ENCODE peak calls at places on chromosomes 16 and 17, in nine cellular contexts. I, X, R, D, C, Z, Q, N and A are unnamed samples.

GRCh38 chr16:84948855-84949610 is 62.3 kb downstream of the ZDHHC7 start:
- DNase-seq in I (no peak), X (no peak), R (no peak), D (no peak), C (no peak), Z (no peak), Q (no peak), N (no peak), A (no peak)

GRCh38 chr16:83953796-83954576 is 946 bp downstream of the OSGIN1 start:
- DNase-seq in I (peak), X (peak), R (peak), D (peak), C (no peak), Z (peak), Q (no peak), N (peak), A (no peak)

GRCh38 chr17:78374631-78375274 is 3.7 kb upstream of the PGS1 start:
- DNase-seq in I (peak), X (no peak), R (no peak), D (peak), C (no peak), Z (no peak), Q (peak), N (peak), A (no peak)

GRCh38 chr16:81035975-81036750 is 521 bp downstream of the ATMIN start:
- DNase-seq in I (peak), X (no peak), R (peak), D (peak), C (peak), Z (no peak), Q (no peak), N (peak), A (peak)

GRCh38 chr17:1123397-1124237 is 56.2 kb downstream of the ABR start:
- DNase-seq in I (peak), X (no peak), R (no peak), D (no peak), C (no peak), Z (no peak), Q (no peak), N (no peak), A (peak)

GRCh38 chr17:46950997-46951621 is 27.9 kb downstream of the RPRML start:
- DNase-seq in I (peak), X (no peak), R (no peak), D (no peak), C (no peak), Z (no peak), Q (no peak), N (no peak), A (no peak)

GRCh38 chr17:75237100-75238014 is 24.0 kb downstream of the GGA3 start:
- DNase-seq in I (no peak), X (no peak), R (no peak), D (no peak), C (no peak), Z (no peak), Q (no peak), N (no peak), A (no peak)

GRCh38 chr17:71071837-71072236 is 902.5 kb downstream of the KCNJ2 start:
- DNase-seq in I (no peak), X (no peak), R (peak), D (peak), C (no peak), Z (peak), Q (peak), N (peak), A (no peak)

GRCh38 chr17:83194761-83195329 is 115.4 kb downstream of the METRNL start:
- DNase-seq in I (no peak), X (peak), R (no peak), D (peak), C (peak), Z (no peak), Q (no peak), N (peak), A (peak)

GRCh38 chr16:31537362-31537921 is 9.7 kb downstream of the AHSP start:
- DNase-seq in I (peak), X (no peak), R (no peak), D (no peak), C (no peak), Z (no peak), Q (no peak), N (no peak), A (peak)

GRCh38 chr17:41449008-41449407 is 8.2 kb upstream of the KRT38 start:
- DNase-seq in I (no peak), X (no peak), R (no peak), D (no peak), C (no peak), Z (no peak), Q (no peak), N (no peak), A (no peak)

GRCh38 chr17:41452276-41452675 is 11.5 kb upstream of the KRT38 start:
- DNase-seq in I (no peak), X (no peak), R (no peak), D (no peak), C (no peak), Z (no peak), Q (no peak), N (no peak), A (no peak)

GRCh38 chr17:41451154-41451728 is 10.5 kb upstream of the KRT38 start:
- DNase-seq in I (no peak), X (no peak), R (no peak), D (peak), C (no peak), Z (no peak), Q (no peak), N (peak), A (no peak)

GRCh38 chr17:41446806-41447205 is 6.0 kb upstream of the KRT38 start:
- DNase-seq in I (no peak), X (no peak), R (no peak), D (peak), C (no peak), Z (no peak), Q (no peak), N (peak), A (no peak)

GRCh38 chr17:41448506-41448905 is 7.7 kb upstream of the KRT38 start:
- DNase-seq in I (no peak), X (no peak), R (no peak), D (no peak), C (no peak), Z (no peak), Q (no peak), N (no peak), A (no peak)
- TF ChIP-seq CTCF in I (no peak), X (no peak), R (no peak), D (no peak), C (no peak), Z (no peak), Q (no peak), N (no peak), A (no peak)

GRCh38 chr17:67362173-67362572 is 4.2 kb downstream of the PSMD12 start:
- DNase-seq in I (no peak), X (no peak), R (no peak), D (no peak), C (no peak), Z (no peak), Q (no peak), N (no peak), A (no peak)

GRCh38 chr17:67364847-67365761 is 1.3 kb downstream of the PSMD12 start:
- DNase-seq in I (no peak), X (no peak), R (no peak), D (no peak), C (no peak), Z (no peak), Q (no peak), N (no peak), A (no peak)

GRCh38 chr17:67358612-67359011 is 7.8 kb downstream of the PSMD12 start:
- DNase-seq in I (no peak), X (no peak), R (no peak), D (no peak), C (no peak), Z (no peak), Q (no peak), N (peak), A (no peak)

GRCh38 chr17:67360880-67361279 is 5.5 kb downstream of the PSMD12 start:
- DNase-seq in I (no peak), X (no peak), R (no peak), D (no peak), C (no peak), Z (no peak), Q (no peak), N (no peak), A (no peak)

GRCh38 chr17:67359960-67360817 is 6.2 kb downstream of the PSMD12 start:
- DNase-seq in I (peak), X (no peak), R (peak), D (peak), C (no peak), Z (no peak), Q (no peak), N (peak), A (no peak)
- TF ChIP-seq CTCF in I (peak), X (no peak), R (peak), D (peak), C (no peak), Z (peak), Q (peak), N (peak), A (no peak)

DNA sequence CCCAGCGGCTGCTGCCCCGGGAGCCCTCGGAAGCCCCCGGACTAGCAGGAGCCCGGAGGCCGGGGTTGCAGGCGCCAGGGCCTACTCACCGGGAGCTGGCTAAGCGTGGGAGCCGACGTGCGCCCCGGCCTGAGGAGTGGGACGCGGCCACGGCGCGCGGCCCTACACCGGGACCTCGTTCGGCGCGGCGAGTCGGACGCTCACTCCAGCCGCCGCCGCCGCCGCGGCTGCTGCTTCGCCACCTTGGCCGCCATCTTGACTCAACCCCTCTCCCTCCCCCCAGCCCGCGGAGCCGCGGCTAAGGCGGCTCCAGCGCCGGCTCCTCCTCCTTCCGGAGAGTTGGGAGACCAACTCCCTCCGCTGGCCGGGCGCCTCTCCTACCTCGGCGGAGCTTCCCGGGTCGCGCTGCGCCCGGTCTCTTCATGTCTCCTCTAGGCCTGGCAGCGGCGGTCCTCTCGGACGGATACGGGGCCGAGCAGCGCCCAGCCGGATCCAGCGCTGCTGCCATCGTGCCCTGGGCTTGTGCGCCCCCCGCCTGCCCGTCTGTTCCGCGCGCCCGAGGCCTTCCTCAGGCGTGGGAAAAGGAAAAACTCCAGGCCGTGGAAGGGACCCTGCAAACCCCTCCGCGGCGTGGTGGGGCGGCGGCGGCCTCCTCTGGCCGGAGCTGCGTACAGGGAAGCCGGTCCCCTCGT is at the start of gene NCOR1:
- DNase-seq in I (peak), X (peak), R (peak), D (peak), C (peak), Z (peak), Q (peak), N (peak), A (peak)
- TF ChIP-seq CTCF in I (peak), X (no peak), R (peak), D (peak), C (peak), Z (peak), Q (peak), N (peak), A (no peak)

GRCh38 chr16:74437-75318 is 2.2 kb upstream of the RHBDF1 start:
- DNase-seq in I (no peak), X (no peak), R (no peak), D (no peak), C (no peak), Z (no peak), Q (no peak), N (no peak), A (no peak)

GRCh38 chr16:76535-77272 is 1.3 kb upstream of the MPG start:
- DNase-seq in I (no peak), X (peak), R (no peak), D (peak), C (no peak), Z (no peak), Q (no peak), N (peak), A (no peak)

GRCh38 chr16:74025-74424 is 1.6 kb upstream of the RHBDF1 start:
- DNase-seq in I (no peak), X (no peak), R (no peak), D (no peak), C (no peak), Z (no peak), Q (no peak), N (no peak), A (no peak)

GRCh38 chr16:77273-77806 is 685 bp upstream of the MPG start:
- DNase-seq in I (peak), X (no peak), R (peak), D (peak), C (peak), Z (no peak), Q (no peak), N (peak), A (peak)

DNA sequence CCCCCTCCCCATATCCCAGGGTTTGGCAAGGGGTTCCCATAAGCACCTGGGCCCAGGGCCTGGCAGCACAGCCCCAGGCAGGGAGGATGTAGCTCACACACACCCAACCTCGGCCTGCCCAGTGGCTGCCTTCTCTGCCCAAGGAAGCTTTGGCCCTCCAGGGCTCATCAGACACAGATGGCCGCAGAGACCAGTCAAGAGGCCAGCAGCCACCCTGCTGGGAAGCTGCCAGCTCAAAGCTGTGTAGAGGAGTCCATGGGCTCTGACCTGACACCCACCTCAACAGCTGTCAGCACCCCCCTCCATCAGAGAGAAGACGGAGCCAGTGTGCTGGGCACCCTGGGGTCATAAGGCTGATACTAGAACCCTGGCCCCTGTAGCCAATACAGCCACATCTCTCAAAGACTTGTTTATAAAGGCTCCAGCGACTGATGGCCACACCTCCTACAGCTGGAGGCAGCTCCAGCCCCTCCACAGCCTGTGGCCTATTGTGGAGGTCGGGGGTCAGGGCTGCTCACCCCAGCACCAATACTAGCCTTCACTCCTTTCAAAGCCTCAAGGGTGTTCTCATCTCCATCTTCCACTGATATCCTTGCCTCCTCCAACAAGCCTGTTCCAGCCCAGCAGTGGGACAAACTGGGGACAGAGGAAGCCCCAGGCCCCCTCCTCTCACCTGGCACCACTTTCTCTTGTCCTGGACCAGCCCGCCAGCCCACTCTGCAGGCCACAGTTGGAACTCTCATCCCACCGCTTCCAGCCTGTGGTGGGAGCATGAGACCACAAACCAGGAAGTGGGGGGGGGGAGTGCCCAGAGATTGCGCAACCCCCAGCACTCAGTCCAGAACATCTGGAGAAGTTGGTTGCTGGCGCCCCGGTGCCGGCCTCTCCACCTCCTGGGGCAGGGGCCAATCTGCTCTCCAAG is 2.2 kb upstream of the MPG start:
- DNase-seq in I (peak), X (peak), R (no peak), D (peak), C (no peak), Z (no peak), Q (peak), N (peak), A (no peak)
- TF ChIP-seq CTCF in I (peak), X (no peak), R (no peak), D (peak), C (no peak), Z (peak), Q (peak), N (peak), A (no peak)

GRCh38 chr16:30482366-30482765 is 9.8 kb downstream of the ITGAL start:
- DNase-seq in I (no peak), X (no peak), R (no peak), D (no peak), C (no peak), Z (no peak), Q (no peak), N (no peak), A (no peak)
- TF ChIP-seq CTCF in I (peak), X (no peak), R (no peak), D (peak), C (no peak), Z (no peak), Q (peak), N (no peak), A (no peak)

GRCh38 chr16:88063201-88063773 is 112.1 kb downstream of the BANP start:
- DNase-seq in I (no peak), X (peak), R (no peak), D (peak), C (peak), Z (peak), Q (no peak), N (peak), A (no peak)
- TF ChIP-seq CTCF in I (no peak), X (no peak), R (no peak), D (peak), C (no peak), Z (peak), Q (peak), N (peak), A (no peak)

GRCh38 chr16:2340564-2341455 is at the start of gene ABCA3:
- DNase-seq in I (peak), X (peak), R (peak), D (peak), C (peak), Z (peak), Q (peak), N (peak), A (peak)

GRCh38 chr16:2343211-2343610 is 2.7 kb upstream of the ABCA3 start:
- DNase-seq in I (no peak), X (no peak), R (no peak), D (no peak), C (no peak), Z (no peak), Q (no peak), N (no peak), A (no peak)

GRCh38 chr16:2341456-2342447 is 1.2 kb upstream of the ABCA3 start:
- DNase-seq in I (peak), X (no peak), R (no peak), D (no peak), C (peak), Z (no peak), Q (no peak), N (no peak), A (no peak)

GRCh38 chr16:2337431-2338296 is 2.9 kb downstream of the ABCA3 start:
- DNase-seq in I (no peak), X (no peak), R (no peak), D (no peak), C (no peak), Z (no peak), Q (no peak), N (no peak), A (no peak)

DNA sequence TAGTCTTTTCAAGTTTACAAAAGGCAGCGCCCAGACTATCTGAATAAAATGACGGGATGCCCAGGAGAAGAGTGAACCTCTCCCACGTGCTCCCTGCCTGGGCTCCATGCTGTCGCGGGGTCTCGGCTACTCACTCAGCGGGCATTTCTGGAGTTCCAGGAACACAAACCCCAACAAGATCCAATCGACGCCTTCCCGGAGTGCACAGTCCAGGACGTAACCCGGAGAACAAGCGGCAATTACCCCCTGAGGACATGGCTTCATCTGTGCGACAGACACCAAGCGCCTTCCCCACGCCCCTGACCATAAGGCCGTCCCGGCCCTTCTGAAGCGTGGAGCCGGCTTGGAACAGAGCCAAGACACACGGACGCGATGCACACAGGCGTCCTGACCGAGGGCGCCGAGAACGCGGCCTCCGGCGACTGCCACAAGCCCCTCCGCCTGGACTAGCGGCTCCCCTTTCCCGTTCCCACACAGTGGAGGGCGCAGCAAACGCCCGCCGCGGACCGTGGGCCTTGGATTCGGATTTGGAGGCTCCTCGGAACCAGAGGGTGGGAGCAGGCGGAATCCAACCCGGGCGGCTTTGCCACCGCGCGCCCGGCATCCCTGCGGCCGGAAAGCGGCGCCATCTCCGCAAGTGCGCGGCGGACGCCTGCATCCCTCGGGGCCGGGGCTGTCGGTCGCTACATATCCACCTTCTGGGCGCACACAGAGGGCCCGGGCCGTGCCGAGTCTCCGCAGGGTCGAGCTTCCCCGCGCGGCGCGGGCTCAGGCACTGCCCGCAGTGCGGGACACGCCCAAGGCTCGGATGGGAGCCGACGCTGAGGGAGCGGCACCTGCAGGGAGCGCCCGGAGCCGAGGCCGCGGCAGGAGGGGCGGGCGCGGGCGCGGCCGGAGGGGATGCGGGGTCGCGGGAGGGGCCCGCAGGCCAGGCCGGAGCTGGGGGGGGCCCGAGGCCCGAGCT is 725 bp downstream of the ABCA3 start:
- DNase-seq in I (peak), X (no peak), R (peak), D (peak), C (peak), Z (no peak), Q (no peak), N (peak), A (peak)
- TF ChIP-seq CTCF in I (peak), X (no peak), R (no peak), D (no peak), C (no peak), Z (peak), Q (no peak), N (no peak), A (no peak)

DNA sequence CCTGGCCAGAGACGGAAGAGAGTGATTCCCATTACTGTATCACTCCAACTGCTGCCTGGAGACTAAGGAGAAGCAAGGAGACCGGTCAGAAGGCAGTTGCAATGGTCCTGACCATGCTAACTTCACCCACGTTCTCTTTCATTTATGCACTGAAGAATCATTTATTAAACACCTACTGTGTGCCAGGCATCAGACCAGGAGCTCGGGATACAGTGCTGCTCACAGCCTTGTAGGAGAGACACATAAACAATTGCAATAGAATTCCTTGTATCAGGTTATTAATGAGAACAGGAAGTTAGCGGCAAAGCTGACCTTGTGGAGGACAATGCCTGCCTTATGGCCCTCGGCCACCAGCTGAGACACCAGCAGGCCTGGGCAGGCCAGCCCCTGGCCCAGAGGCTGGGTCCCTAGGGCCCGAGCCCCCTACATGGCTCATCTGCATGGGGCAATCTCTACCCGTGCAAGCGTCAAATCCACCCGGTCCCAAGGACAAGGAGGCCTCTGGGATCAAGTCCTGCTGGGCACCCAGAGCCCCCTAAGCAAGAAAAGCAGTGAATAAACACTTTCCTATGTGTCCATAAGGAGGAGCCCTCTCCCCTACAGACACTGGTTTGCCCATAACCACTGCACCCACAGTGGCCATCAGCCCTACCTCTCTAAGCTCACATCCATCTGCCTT is 8.6 kb upstream of the ENPP7 start:
- DNase-seq in I (peak), X (no peak), R (peak), D (no peak), C (no peak), Z (no peak), Q (no peak), N (no peak), A (no peak)
- TF ChIP-seq CTCF in I (peak), X (no peak), R (peak), D (peak), C (no peak), Z (peak), Q (peak), N (no peak), A (peak)